ENCODE peak calls at places on chromosomes 4 and X, in five cellular contexts. One of them, this sample, is unnamed.

GRCh38 chrX:124435616-124436015 is 89.3 kb downstream of the SH2D1A start:
- DNase-seq in sciatic nerve: no peak
- DNase-seq in activated CD4-positive, alpha-beta T cell treated with anti-CD3 and anti-CD28 coated beads, Interleukin-2, amount 10 ng/mL, durations not matched to agents 7 days and 5 days: no peak
- DNase-seq in amygdala: no peak
- DNase-seq in left ventricle myocardium superior: no peak
- DNase-seq in this sample: no peak

GRCh38 chrX:24506082-24506481 is 41.0 kb downstream of the PDK3 start:
- DNase-seq in sciatic nerve: no peak
- DNase-seq in activated CD4-positive, alpha-beta T cell treated with anti-CD3 and anti-CD28 coated beads, Interleukin-2, amount 10 ng/mL, durations not matched to agents 7 days and 5 days: no peak
- DNase-seq in amygdala: no peak
- DNase-seq in left ventricle myocardium superior: no peak
- DNase-seq in this sample: peak

GRCh38 chr4:134364928-134365327 is 163.3 kb upstream of the PABPC4L start:
- DNase-seq in sciatic nerve: no peak
- DNase-seq in activated CD4-positive, alpha-beta T cell treated with anti-CD3 and anti-CD28 coated beads, Interleukin-2, amount 10 ng/mL, durations not matched to agents 7 days and 5 days: no peak
- DNase-seq in amygdala: no peak
- DNase-seq in left ventricle myocardium superior: no peak
- DNase-seq in this sample: no peak

GRCh38 chr4:3765271-3766206 is 646 bp upstream of the ADRA2C start:
- DNase-seq in sciatic nerve: no peak
- DNase-seq in activated CD4-positive, alpha-beta T cell treated with anti-CD3 and anti-CD28 coated beads, Interleukin-2, amount 10 ng/mL, durations not matched to agents 7 days and 5 days: no peak
- DNase-seq in amygdala: no peak
- DNase-seq in left ventricle myocardium superior: peak
- DNase-seq in this sample: peak

GRCh38 chrX:140040397-140040796 is 75.1 kb upstream of the CXorf66 start:
- DNase-seq in sciatic nerve: no peak
- DNase-seq in activated CD4-positive, alpha-beta T cell treated with anti-CD3 and anti-CD28 coated beads, Interleukin-2, amount 10 ng/mL, durations not matched to agents 7 days and 5 days: no peak
- DNase-seq in amygdala: no peak
- DNase-seq in left ventricle myocardium superior: no peak
- DNase-seq in this sample: no peak

GRCh38 chr4:62377700-62378099 is 1177.6 kb downstream of the ADGRL3 start:
- DNase-seq in sciatic nerve: no peak
- DNase-seq in activated CD4-positive, alpha-beta T cell treated with anti-CD3 and anti-CD28 coated beads, Interleukin-2, amount 10 ng/mL, durations not matched to agents 7 days and 5 days: no peak
- DNase-seq in amygdala: no peak
- DNase-seq in left ventricle myocardium superior: no peak
- DNase-seq in this sample: no peak

GRCh38 chr4:8290701-8290970 is 21.1 kb downstream of the HTRA3 start:
- DNase-seq in sciatic nerve: peak
- DNase-seq in activated CD4-positive, alpha-beta T cell treated with anti-CD3 and anti-CD28 coated beads, Interleukin-2, amount 10 ng/mL, durations not matched to agents 7 days and 5 days: no peak
- DNase-seq in amygdala: no peak
- DNase-seq in left ventricle myocardium superior: peak
- DNase-seq in this sample: no peak

GRCh38 chr4:5784960-5785611 is 74.1 kb downstream of the EVC start:
- DNase-seq in sciatic nerve: no peak
- DNase-seq in activated CD4-positive, alpha-beta T cell treated with anti-CD3 and anti-CD28 coated beads, Interleukin-2, amount 10 ng/mL, durations not matched to agents 7 days and 5 days: no peak
- DNase-seq in amygdala: no peak
- DNase-seq in left ventricle myocardium superior: peak
- DNase-seq in this sample: no peak

GRCh38 chrX:51802917-51803688 is 59.9 kb downstream of the GSPT2 start:
- DNase-seq in sciatic nerve: no peak
- DNase-seq in activated CD4-positive, alpha-beta T cell treated with anti-CD3 and anti-CD28 coated beads, Interleukin-2, amount 10 ng/mL, durations not matched to agents 7 days and 5 days: peak
- DNase-seq in amygdala: peak
- DNase-seq in left ventricle myocardium superior: peak
- DNase-seq in this sample: peak

GRCh38 chr4:6179362-6179761 is 21.0 kb downstream of the JAKMIP1 start:
- DNase-seq in sciatic nerve: no peak
- DNase-seq in activated CD4-positive, alpha-beta T cell treated with anti-CD3 and anti-CD28 coated beads, Interleukin-2, amount 10 ng/mL, durations not matched to agents 7 days and 5 days: peak
- DNase-seq in amygdala: no peak
- DNase-seq in left ventricle myocardium superior: no peak
- DNase-seq in this sample: no peak

GRCh38 chrX:17621566-17622270 is 115.6 kb upstream of the SCML1 start:
- DNase-seq in sciatic nerve: no peak
- DNase-seq in activated CD4-positive, alpha-beta T cell treated with anti-CD3 and anti-CD28 coated beads, Interleukin-2, amount 10 ng/mL, durations not matched to agents 7 days and 5 days: no peak
- DNase-seq in amygdala: no peak
- DNase-seq in left ventricle myocardium superior: no peak
- DNase-seq in this sample: no peak

GRCh38 chrX:149512225-149512885 is 7.2 kb upstream of the IDS start:
- DNase-seq in sciatic nerve: no peak
- DNase-seq in activated CD4-positive, alpha-beta T cell treated with anti-CD3 and anti-CD28 coated beads, Interleukin-2, amount 10 ng/mL, durations not matched to agents 7 days and 5 days: peak
- DNase-seq in amygdala: peak
- DNase-seq in left ventricle myocardium superior: peak
- DNase-seq in this sample: peak

GRCh38 chr4:8164194-8164565 is 5.6 kb upstream of the ABLIM2 start:
- DNase-seq in sciatic nerve: no peak
- DNase-seq in activated CD4-positive, alpha-beta T cell treated with anti-CD3 and anti-CD28 coated beads, Interleukin-2, amount 10 ng/mL, durations not matched to agents 7 days and 5 days: no peak
- DNase-seq in amygdala: no peak
- DNase-seq in left ventricle myocardium superior: peak
- DNase-seq in this sample: no peak

GRCh38 chr4:47374477-47374876 is 89.0 kb downstream of the COMMD8 start:
- DNase-seq in sciatic nerve: no peak
- DNase-seq in activated CD4-positive, alpha-beta T cell treated with anti-CD3 and anti-CD28 coated beads, Interleukin-2, amount 10 ng/mL, durations not matched to agents 7 days and 5 days: no peak
- DNase-seq in amygdala: no peak
- DNase-seq in left ventricle myocardium superior: no peak
- DNase-seq in this sample: no peak

GRCh38 chr4:153514001-153514526 is 47.9 kb downstream of the TMEM131L start:
- DNase-seq in sciatic nerve: no peak
- DNase-seq in activated CD4-positive, alpha-beta T cell treated with anti-CD3 and anti-CD28 coated beads, Interleukin-2, amount 10 ng/mL, durations not matched to agents 7 days and 5 days: no peak
- DNase-seq in amygdala: no peak
- DNase-seq in left ventricle myocardium superior: no peak
- DNase-seq in this sample: no peak

GRCh38 chr4:121951570-121952110 is at the start of gene TRPC3:
- DNase-seq in sciatic nerve: peak
- DNase-seq in activated CD4-positive, alpha-beta T cell treated with anti-CD3 and anti-CD28 coated beads, Interleukin-2, amount 10 ng/mL, durations not matched to agents 7 days and 5 days: peak
- DNase-seq in amygdala: no peak
- DNase-seq in left ventricle myocardium superior: peak
- DNase-seq in this sample: no peak

GRCh38 chrX:1595711-1596060 is 4.3 kb downstream of the AKAP17A start:
- DNase-seq in sciatic nerve: no peak
- DNase-seq in activated CD4-positive, alpha-beta T cell treated with anti-CD3 and anti-CD28 coated beads, Interleukin-2, amount 10 ng/mL, durations not matched to agents 7 days and 5 days: no peak
- DNase-seq in amygdala: no peak
- DNase-seq in left ventricle myocardium superior: no peak
- DNase-seq in this sample: no peak

GRCh38 chr4:153638999-153639398 is 45.1 kb upstream of the TLR2 start:
- DNase-seq in sciatic nerve: no peak
- DNase-seq in activated CD4-positive, alpha-beta T cell treated with anti-CD3 and anti-CD28 coated beads, Interleukin-2, amount 10 ng/mL, durations not matched to agents 7 days and 5 days: no peak
- DNase-seq in amygdala: no peak
- DNase-seq in left ventricle myocardium superior: no peak
- DNase-seq in this sample: no peak

GRCh38 chr4:54172156-54172555 is 56.9 kb upstream of the PDGFRA start:
- DNase-seq in sciatic nerve: no peak
- DNase-seq in activated CD4-positive, alpha-beta T cell treated with anti-CD3 and anti-CD28 coated beads, Interleukin-2, amount 10 ng/mL, durations not matched to agents 7 days and 5 days: no peak
- DNase-seq in amygdala: no peak
- DNase-seq in left ventricle myocardium superior: no peak
- DNase-seq in this sample: no peak

GRCh38 chr4:110059556-110060191 is 138.7 kb downstream of the ELOVL6 start:
- DNase-seq in sciatic nerve: no peak
- DNase-seq in activated CD4-positive, alpha-beta T cell treated with anti-CD3 and anti-CD28 coated beads, Interleukin-2, amount 10 ng/mL, durations not matched to agents 7 days and 5 days: peak
- DNase-seq in amygdala: no peak
- DNase-seq in left ventricle myocardium superior: no peak
- DNase-seq in this sample: peak

GRCh38 chrX:123060986-123061385 is 123.1 kb upstream of the GRIA3 start:
- DNase-seq in sciatic nerve: no peak
- DNase-seq in activated CD4-positive, alpha-beta T cell treated with anti-CD3 and anti-CD28 coated beads, Interleukin-2, amount 10 ng/mL, durations not matched to agents 7 days and 5 days: no peak
- DNase-seq in amygdala: no peak
- DNase-seq in left ventricle myocardium superior: no peak
- DNase-seq in this sample: no peak

GRCh38 chr4:8197521-8197920 is 1.6 kb upstream of the SH3TC1 start:
- DNase-seq in sciatic nerve: no peak
- DNase-seq in activated CD4-positive, alpha-beta T cell treated with anti-CD3 and anti-CD28 coated beads, Interleukin-2, amount 10 ng/mL, durations not matched to agents 7 days and 5 days: no peak
- DNase-seq in amygdala: no peak
- DNase-seq in left ventricle myocardium superior: no peak
- DNase-seq in this sample: no peak

This sample was measured in GM13976.